ENCODE peak calls at places on chromosome 4, in seven cellular contexts. N is fibroblast of lung, B is gastrocnemius medialis, E is tibial artery, X is K562, U is breast epithelium, Y is keratinocyte. Q is an unnamed sample.

GRCh38 chr4:12729384-12729783 is 754.8 kb downstream of the RAB28 start:
- DNase-seq in N (peak; percentile 3), B (no peak), E (no peak), X (peak; percentile 6), U (no peak), Y (no peak), Q (no peak)

GRCh38 chr4:105145059-105145912 is 1.4 kb upstream of the TET2 start:
- DNase-seq in N (no peak), B (no peak), E (no peak), X (no peak), U (no peak), Y (no peak), Q (no peak)

GRCh38 chr4:1208266-1208961 is 36.0 kb upstream of the SPON2 start:
- DNase-seq in N (no peak), B (no peak), E (peak; percentile 19), X (no peak), U (no peak), Y (no peak), Q (no peak)

GRCh38 chr4:7699825-7700224 is 239.8 kb downstream of the AFAP1 start:
- DNase-seq in N (no peak), B (no peak), E (no peak), X (no peak), U (no peak), Y (no peak), Q (no peak)

GRCh38 chr4:144579411-144580020 is 66.4 kb upstream of the HHIP start:
- DNase-seq in N (peak; percentile 68), B (no peak), E (no peak), X (no peak), U (no peak), Y (no peak), Q (no peak)

GRCh38 chr4:133588306-133588705 is 439.2 kb downstream of the PCDH10 start:
- DNase-seq in N (peak; percentile 85), B (no peak), E (no peak), X (no peak), U (no peak), Y (no peak), Q (no peak)

GRCh38 chr4:37767546-37767945 is 58.9 kb upstream of the PGM2 start:
- DNase-seq in N (peak; percentile 68), B (peak; percentile 18), E (peak; percentile 76), X (no peak), U (no peak), Y (peak; percentile 41), Q (no peak)

GRCh38 chr4:88497859-88498409 is 25.6 kb downstream of the PYURF start:
- DNase-seq in N (no peak), B (no peak), E (no peak), X (no peak), U (no peak), Y (no peak), Q (no peak)

GRCh38 chr4:8849266-8850073 is 22.2 kb downstream of the HMX1 start:
- DNase-seq in N (no peak), B (no peak), E (peak; percentile 9), X (no peak), U (no peak), Y (no peak), Q (peak; percentile 34)

GRCh38 chr4:38609614-38610013 is 54.4 kb upstream of the KLF3 start:
- DNase-seq in N (no peak), B (no peak), E (no peak), X (peak; percentile 16), U (no peak), Y (no peak), Q (no peak)

GRCh38 chr4:7766661-7767345 is 172.9 kb downstream of the AFAP1 start:
- DNase-seq in N (no peak), B (no peak), E (no peak), X (no peak), U (no peak), Y (no peak), Q (peak; percentile 56)

GRCh38 chr4:105895609-105896460 is 564 bp downstream of the NPNT start:
- DNase-seq in N (peak; percentile 2), B (no peak), E (peak; percentile 24), X (no peak), U (peak; percentile 69), Y (no peak), Q (no peak)

GRCh38 chr4:27463816-27464215 is 603.2 kb downstream of the STIM2 start:
- DNase-seq in N (peak; percentile 86), B (no peak), E (no peak), X (no peak), U (no peak), Y (no peak), Q (no peak)

GRCh38 chr4:22522206-22522605 is 6.3 kb upstream of the ADGRA3 start:
- DNase-seq in N (no peak), B (no peak), E (no peak), X (no peak), U (no peak), Y (no peak), Q (no peak)

GRCh38 chr4:179624768-179625181 is 2182.5 kb upstream of the AGA start:
- DNase-seq in N (peak; percentile 90), B (no peak), E (no peak), X (peak; percentile 1), U (no peak), Y (no peak), Q (no peak)

GRCh38 chr4:179625391-179625790 is 2183.2 kb upstream of the AGA start:
- DNase-seq in N (peak; percentile 95), B (no peak), E (no peak), X (no peak), U (no peak), Y (no peak), Q (no peak)

GRCh38 chr4:179626687-179627086 is 2184.4 kb upstream of the AGA start:
- DNase-seq in N (no peak), B (no peak), E (no peak), X (no peak), U (no peak), Y (no peak), Q (no peak)
- TF ChIP-seq CTCF in N (no peak), B (no peak), E (no peak), X (no peak), U (no peak), Y (no peak), Q (no peak)

DNA sequence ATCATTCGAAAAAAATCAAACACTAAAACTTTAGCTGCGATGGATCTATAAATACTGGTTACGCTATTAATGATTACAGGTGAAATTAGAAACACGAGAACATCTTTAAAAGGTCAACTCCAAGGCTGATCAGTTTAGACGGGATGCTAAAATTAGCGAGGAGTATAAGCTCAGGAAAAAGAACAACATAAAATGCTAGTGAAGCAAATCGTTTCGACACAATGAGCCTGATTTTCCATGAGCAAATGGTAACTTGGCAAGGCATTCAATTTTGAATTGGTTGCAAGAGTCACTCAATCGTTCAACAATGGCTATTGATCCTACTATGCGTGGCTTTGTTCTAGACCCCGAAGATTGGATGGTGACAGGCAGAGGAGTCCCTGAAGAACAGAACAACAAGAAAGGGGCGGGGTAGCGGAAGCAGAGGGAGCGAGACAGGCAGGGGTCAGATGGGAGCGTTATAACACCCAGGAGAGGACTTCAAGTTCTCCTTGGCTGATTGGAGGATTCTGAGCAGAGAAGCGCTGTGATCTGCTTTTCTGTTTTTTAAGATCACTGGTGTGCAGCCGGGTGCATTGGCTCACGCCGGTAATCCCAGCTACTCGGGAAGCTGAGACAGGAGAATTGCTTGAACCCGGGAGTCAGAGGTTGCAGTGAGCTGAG is 146.5 kb downstream of the RBM47 start:
- DNase-seq in N (peak; percentile 6), B (no peak), E (no peak), X (peak; percentile 32), U (no peak), Y (no peak), Q (no peak)
- H3K4me3 ChIP-seq in N (no peak overlapping the region), B (no peak overlapping the region), E (no peak overlapping the region), X (no peak overlapping the region), U (no peak overlapping the region), Y (no peak overlapping the region), Q (no peak overlapping the region)

GRCh38 chr4:128191115-128191897 is 96.3 kb downstream of the PGRMC2 start:
- DNase-seq in N (peak; percentile 60), B (peak; percentile 29), E (peak; percentile 60), X (peak; percentile 77), U (peak; percentile 54), Y (peak; percentile 28), Q (peak; percentile 72)
- H3K27ac ChIP-seq in N (no peak overlapping the region), B (no peak overlapping the region), E (no peak overlapping the region), X (no peak overlapping the region), U (no peak overlapping the region), Y (no peak overlapping the region), Q (no peak overlapping the region)

DNA sequence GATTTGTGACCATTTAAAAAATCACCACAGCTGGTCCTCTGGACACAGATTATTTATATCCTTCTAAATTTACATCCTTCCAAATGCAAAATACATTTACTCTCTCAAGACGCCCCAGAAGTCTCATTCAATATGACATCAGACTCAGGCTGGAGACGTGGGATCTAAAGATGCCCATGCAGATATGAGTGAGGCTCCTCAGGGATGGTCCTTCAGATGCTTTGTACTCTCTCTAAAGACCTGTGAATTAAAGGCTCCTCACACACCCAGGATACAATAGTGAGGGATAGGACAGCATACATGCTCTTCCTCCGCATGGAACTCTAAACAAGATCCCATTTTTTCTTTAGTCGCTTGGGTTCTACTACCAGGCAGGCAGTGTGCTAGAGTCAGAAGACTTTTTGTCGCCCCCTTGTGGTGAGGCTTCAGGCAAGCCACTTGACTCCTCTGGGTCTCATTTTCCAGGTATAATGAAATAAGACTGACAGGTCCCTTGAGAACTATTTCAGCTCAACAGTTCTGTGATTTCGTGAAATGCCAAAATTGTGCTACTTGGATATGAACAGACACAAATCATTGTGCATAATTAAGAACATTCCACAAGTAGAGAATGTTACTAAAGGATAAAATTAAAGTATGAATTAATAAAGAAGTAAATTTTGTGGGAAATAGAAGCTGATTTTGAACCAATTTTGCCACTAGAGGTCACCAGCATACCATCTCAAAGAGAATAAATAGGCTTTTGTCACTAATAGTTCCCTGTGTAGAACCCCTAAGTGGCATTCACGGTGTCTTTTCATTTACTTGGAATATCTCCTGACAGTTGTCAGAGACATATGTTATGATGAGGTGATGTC is 13.6 kb upstream of the SCOC start:
- DNase-seq in N (peak; percentile 65), B (peak; percentile 36), E (peak; percentile 75), X (peak; percentile 88), U (peak; percentile 72), Y (peak; percentile 25), Q (peak; percentile 75)
- TF ChIP-seq CTCF in N (peak; percentile 85), B (peak; percentile 86), E (peak; percentile 72), X (peak; percentile 76), U (peak; percentile 76), Y (peak; percentile 73), Q (peak; percentile 73)

GRCh38 chr4:4865705-4866123 is 6.2 kb downstream of the MSX1 start:
- DNase-seq in N (no peak), B (no peak), E (no peak), X (no peak), U (no peak), Y (no peak), Q (no peak)
- H3K4me3 ChIP-seq in N (peak overlapping the region; percentile 8), B (peak overlapping the region; percentile 20), E (peak overlapping the region; percentile 36), X (no peak overlapping the region), U (peak overlapping the region; percentile 38), Y (no peak overlapping the region), Q (peak overlapping the region; percentile 19)

GRCh38 chr4:57154926-57155325 is 44.7 kb upstream of the IGFBP7 start:
- DNase-seq in N (no peak), B (no peak), E (no peak), X (no peak), U (no peak), Y (no peak), Q (no peak)
- H3K27ac ChIP-seq in N (no peak overlapping the region), B (no peak overlapping the region), E (no peak overlapping the region), X (no peak overlapping the region), U (no peak overlapping the region), Y (no peak overlapping the region), Q (no peak overlapping the region)